ENCODE peak calls at places on chromosomes 5 and 9, in six cellular contexts. J is foreskin fibroblast, H is ascending aorta, S is A549, F is pancreas, M is hepatocyte. C is an unnamed sample.

GRCh38 chr9:15831384-15831783 is 278.5 kb downstream of the CCDC171 start:
- DNase-seq in H (no peak), S (no peak), F (no peak), M (no peak), J (no peak), C (no peak)

GRCh38 chr9:127035423-127035822 is 87.0 kb downstream of the ANGPTL2 start:
- DNase-seq in J (peak), S (no peak), H (no peak), F (peak), M (no peak), C (no peak)

GRCh38 chr5:80964491-80964890 is 4.3 kb downstream of the RASGRF2 start:
- DNase-seq in S (no peak), H (no peak), J (no peak), F (no peak), M (no peak), C (no peak)

GRCh38 chr5:14513266-14513665 is 68.3 kb upstream of the OTULINL start:
- DNase-seq in M (no peak), S (no peak), H (no peak), J (no peak), F (no peak), C (no peak)

GRCh38 chr5:135230326-135230925 is 168.6 kb downstream of the MACROH2A1 start:
- DNase-seq in S (no peak), F (no peak), M (peak), H (peak), J (peak), C (no peak)

GRCh38 chr5:91641730-91642350 is 258.7 kb upstream of the ARRDC3 start:
- DNase-seq in F (no peak), H (no peak), J (peak), M (peak), S (peak), C (peak)

GRCh38 chr5:53991942-53992341 is 318.4 kb downstream of the ARL15 start:
- DNase-seq in F (no peak), S (no peak), M (no peak), H (no peak), J (no peak), C (no peak)

GRCh38 chr9:114220129-114220541 is 64.8 kb downstream of the COL27A1 start:
- DNase-seq in M (no peak), H (no peak), J (no peak), S (no peak), F (no peak), C (no peak)

GRCh38 chr9:35102465-35102768 is 514 bp downstream of the STOML2 start:
- DNase-seq in M (no peak), F (no peak), J (no peak), S (no peak), H (no peak), C (no peak)

GRCh38 chr5:132444061-132444460 is 46.5 kb downstream of the IRF1 start:
- DNase-seq in S (no peak), F (no peak), M (no peak), J (no peak), H (no peak), C (no peak)

GRCh38 chr5:159873680-159874079 is 42.6 kb upstream of the ADRA1B start:
- DNase-seq in S (peak), F (no peak), M (no peak), H (no peak), J (no peak), C (no peak)

GRCh38 chr9:85215416-85215815 is 526.3 kb downstream of the AGTPBP1 start:
- DNase-seq in H (no peak), M (no peak), F (no peak), J (no peak), S (no peak), C (no peak)

GRCh38 chr9:130289711-130290241 is 24.2 kb downstream of the HMCN2 start:
- DNase-seq in F (no peak), J (no peak), S (no peak), H (no peak), M (no peak), C (no peak)

GRCh38 chr5:151087475-151087874 is 6.6 kb upstream of the TNIP1 start:
- DNase-seq in F (no peak), S (no peak), M (no peak), H (no peak), J (no peak), C (no peak)

GRCh38 chr5:174273325-174273724 is 227.8 kb downstream of the NSG2 start:
- DNase-seq in J (no peak), M (no peak), H (no peak), S (no peak), F (no peak), C (no peak)

GRCh38 chr9:100427366-100428263 is 672 bp downstream of the MSANTD3 start:
- DNase-seq in S (peak), J (peak), M (peak), H (no peak), F (no peak), C (no peak)

GRCh38 chr5:122262107-122262506 is 49.9 kb upstream of the SNCAIP start:
- DNase-seq in M (no peak), H (no peak), F (no peak), S (no peak), J (peak), C (no peak)

GRCh38 chr5:4348418-4348817 is 752.8 kb downstream of the IRX1 start:
- DNase-seq in F (no peak), M (no peak), J (no peak), S (no peak), H (no peak), C (no peak)

GRCh38 chr9:136225748-136226679 is 19.6 kb downstream of the QSOX2 start:
- DNase-seq in J (peak), F (peak), H (no peak), S (peak), M (peak), C (peak)

DNA sequence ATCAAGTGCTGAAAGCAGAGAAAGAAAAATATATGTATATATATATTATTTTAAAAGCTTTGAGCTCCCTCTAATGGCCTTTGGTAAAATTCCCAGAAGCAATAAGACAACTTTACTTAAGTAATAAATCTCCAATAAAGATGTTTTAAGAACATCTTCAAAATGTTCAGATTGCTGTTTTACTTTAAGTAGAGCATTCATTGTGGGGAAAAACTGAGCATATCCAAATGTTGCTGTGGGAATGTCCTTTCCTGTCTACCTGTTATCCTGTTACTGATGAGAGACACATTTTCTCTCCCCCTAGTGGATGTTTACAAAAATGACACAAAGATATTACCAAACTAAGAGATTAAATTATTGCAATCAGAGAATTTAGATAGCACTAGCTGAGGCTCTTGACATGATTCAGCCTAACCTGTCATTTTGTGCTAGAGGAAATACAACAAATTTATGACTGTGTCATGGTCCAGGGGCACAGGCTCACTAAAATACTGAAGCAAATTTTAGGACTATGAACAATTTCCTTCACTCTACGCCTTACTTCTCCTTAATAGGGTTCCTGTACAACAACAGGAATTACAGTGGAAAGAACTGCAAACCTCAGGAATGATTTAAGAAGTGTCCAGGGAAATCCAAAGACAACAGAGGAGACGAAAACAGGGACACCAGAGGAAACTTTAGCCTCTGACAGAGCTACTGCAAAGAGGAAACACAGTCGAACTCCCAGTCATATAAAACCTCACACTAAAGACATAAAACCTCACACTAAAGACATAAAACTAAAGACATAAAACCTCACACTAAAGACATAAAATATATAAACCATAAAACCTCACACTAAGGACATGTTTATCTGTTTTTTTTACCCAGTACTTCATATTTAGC is 24.3 kb upstream of the PRRC1 start:
- DNase-seq in M (peak), F (no peak), J (peak), H (no peak), S (peak), C (no peak)
- TF ChIP-seq CTCF in M (peak), F (peak), J (peak), H (peak), S (peak), C (peak)

GRCh38 chr5:107402881-107403280 is 267.9 kb downstream of the EFNA5 start:
- DNase-seq in H (no peak), J (no peak), S (no peak), M (no peak), F (no peak), C (no peak)
- H3K4me3 ChIP-seq in H (no peak), J (no peak), S (no peak), M (no peak), F (no peak), C (no peak)

GRCh38 chr9:6910032-6910431 is 152.3 kb downstream of the KDM4C start:
- DNase-seq in J (no peak), M (no peak), F (no peak), H (no peak), S (peak), C (no peak)
- TF ChIP-seq CTCF in J (peak), M (peak), F (peak), H (no peak), S (peak), C (no peak)

GRCh38 chr9:37914701-37915358 is 10.9 kb upstream of the SLC25A51 start:
- DNase-seq in S (no peak), F (no peak), J (no peak), H (no peak), M (no peak), C (no peak)

GRCh38 chr9:37913480-37914153 is 9.7 kb upstream of the SLC25A51 start:
- DNase-seq in J (peak), S (peak), M (peak), F (peak), H (peak), C (peak)

GRCh38 chr9:37915911-37916470 is 12.1 kb upstream of the SLC25A51 start:
- DNase-seq in S (no peak), M (no peak), H (no peak), F (no peak), J (no peak), C (no peak)

GRCh38 chr9:37916471-37917314 is 12.8 kb upstream of the SLC25A51 start:
- DNase-seq in M (no peak), H (no peak), J (no peak), S (no peak), F (no peak), C (no peak)

DNA sequence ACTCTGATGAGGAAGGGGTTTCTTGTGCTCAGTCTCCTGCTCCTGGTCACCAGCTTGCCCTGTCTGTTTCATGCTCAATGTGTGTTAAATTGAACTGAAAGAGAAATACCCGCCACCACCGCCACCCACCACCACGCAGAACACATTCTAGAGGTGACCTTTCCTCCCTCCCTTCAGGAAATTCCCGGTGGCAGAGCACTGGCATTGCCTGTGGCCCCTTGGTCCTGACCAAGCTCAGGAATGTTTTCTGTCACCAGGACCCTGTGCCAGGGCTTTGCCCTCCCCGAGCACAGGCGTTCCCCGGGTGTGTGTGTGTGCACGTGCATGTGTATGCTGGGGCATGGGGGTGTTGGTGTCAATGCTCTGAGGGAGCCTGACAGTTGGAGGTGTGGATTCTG is 10.2 kb upstream of the SLC25A51 start:
- DNase-seq in F (no peak), M (no peak), H (no peak), J (no peak), S (no peak), C (no peak)
- H3K4me3 ChIP-seq in F (no peak), M (no peak), H (no peak), J (no peak), S (no peak), C (no peak)

GRCh38 chr5:149452665-149453617 is 73.8 kb upstream of the IL17B start:
- DNase-seq in S (no peak), M (peak), F (no peak), H (peak), J (peak), C (no peak)
- TF ChIP-seq CTCF in S (no peak), M (no peak), F (no peak), H (no peak), J (peak), C (no peak)

GRCh38 chr5:16807475-16807874 is 128.6 kb downstream of the MYO10 start:
- DNase-seq in H (no peak), F (no peak), J (no peak), M (no peak), S (no peak), C (no peak)

GRCh38 chr5:16808021-16808420 is 128.1 kb downstream of the MYO10 start:
- DNase-seq in S (no peak), J (no peak), M (no peak), H (no peak), F (no peak), C (no peak)

GRCh38 chr5:16810503-16810854 is 125.6 kb downstream of the MYO10 start:
- DNase-seq in H (no peak), J (no peak), S (no peak), F (no peak), M (no peak), C (no peak)

GRCh38 chr5:16808936-16809815 is 126.9 kb downstream of the MYO10 start:
- DNase-seq in S (no peak), M (no peak), H (no peak), J (no peak), F (no peak), C (no peak)

GRCh38 chr5:16809816-16810502 is 126.1 kb downstream of the MYO10 start:
- DNase-seq in M (no peak), S (no peak), J (peak), F (no peak), H (no peak), C (no peak)
- H3K4me3 ChIP-seq in M (no peak), S (no peak), J (no peak), F (no peak), H (no peak), C (no peak)

GRCh38 chr5:73357576-73357975 is 91.0 kb downstream of the FOXD1 start:
- DNase-seq in M (no peak), J (no peak), S (no peak), F (no peak), H (no peak), C (no peak)

GRCh38 chr5:73354406-73354805 is 94.2 kb downstream of the FOXD1 start:
- DNase-seq in M (no peak), H (no peak), J (no peak), F (no peak), S (no peak), C (no peak)

GRCh38 chr5:73355083-73355482 is 93.5 kb downstream of the FOXD1 start:
- DNase-seq in S (no peak), H (no peak), F (no peak), M (no peak), J (no peak), C (no peak)

GRCh38 chr5:73346878-73347408 is 101.6 kb downstream of the FOXD1 start:
- DNase-seq in F (no peak), H (no peak), M (no peak), S (no peak), J (no peak), C (no peak)

DNA sequence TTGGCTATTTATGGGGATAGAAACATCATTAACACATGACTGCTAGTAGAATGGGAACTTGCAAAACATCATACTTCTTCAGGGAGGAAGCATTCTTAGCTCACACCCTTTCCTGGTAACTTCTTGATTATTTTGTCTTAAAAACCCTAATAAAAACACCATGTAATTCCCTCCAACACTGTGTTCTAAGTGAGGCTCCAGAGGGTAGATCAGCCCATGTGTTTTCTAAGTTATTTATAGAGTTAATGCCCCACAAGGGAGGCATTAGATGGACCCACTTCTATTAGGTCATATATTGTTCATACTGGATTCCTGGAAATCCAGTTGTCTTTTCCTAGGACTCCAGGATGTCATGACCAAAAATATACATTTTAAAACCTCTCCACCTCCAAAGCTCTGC is 95.8 kb downstream of the FOXD1 start:
- DNase-seq in M (no peak), F (no peak), S (no peak), J (no peak), H (no peak), C (no peak)
- TF ChIP-seq CTCF in M (no peak), F (no peak), S (no peak), J (no peak), H (no peak), C (no peak)

C was measured in Caco-2.